ENCODE peak calls at places on chromosomes 4 and X, in seven cellular contexts. K is fibroblast of the aortic adventitia, W is LNCaP clone FGC, U is cardiac muscle cell, R is epithelial cell of esophagus, Y is GM13976, X is mesothelial cell of epicardium. V is an unnamed sample.

GRCh38 chr4:180100433-180101344 is 2142.5 kb upstream of the TENM3 start:
- DNase-seq in K (no peak), U (no peak), R (no peak), Y (no peak), X (no peak), W (no peak), V (no peak)

GRCh38 chr4:83387922-83388676 is 53.5 kb upstream of the HPSE start:
- DNase-seq in Y (no peak), R (no peak), K (peak), U (no peak), X (no peak), W (no peak), V (no peak)

GRCh38 chr4:152680988-152681731 is 1.4 kb upstream of the TMEM154 start:
- DNase-seq in U (no peak), R (peak), K (peak), Y (no peak), X (no peak), W (no peak), V (no peak)

GRCh38 chr4:186039697-186040096 is 29.3 kb upstream of the TLR3 start:
- DNase-seq in X (no peak), R (peak), U (peak), K (peak), W (no peak), Y (no peak), V (no peak)

GRCh38 chrX:1582686-1583437 is 8.5 kb upstream of the AKAP17A start:
- DNase-seq in K (no peak), R (peak), W (no peak), U (no peak), X (no peak), Y (peak), V (no peak)

GRCh38 chr4:156321203-156321602 is 367.5 kb upstream of the CTSO start:
- DNase-seq in W (no peak), K (peak), U (no peak), R (peak), X (no peak), Y (no peak), V (no peak)

GRCh38 chr4:184053476-184053875 is 148.4 kb downstream of the STOX2 start:
- DNase-seq in X (no peak), Y (no peak), W (no peak), R (peak), U (no peak), K (no peak), V (no peak)

GRCh38 chrX:151753313-151754041 is 18.9 kb downstream of the CNGA2 start:
- DNase-seq in U (peak), K (peak), R (peak), W (peak), X (peak), Y (peak), V (peak)

GRCh38 chr4:176792348-176793059 is at the start of gene VEGFC:
- DNase-seq in U (peak), K (peak), Y (peak), W (no peak), R (peak), X (peak), V (peak)

GRCh38 chrX:68732906-68733493 is 85.5 kb downstream of the STARD8 start:
- DNase-seq in Y (peak), X (no peak), W (peak), K (peak), U (peak), R (peak), V (no peak)

GRCh38 chrX:130280901-130281300 is 12.2 kb upstream of the ZNF280C start:
- DNase-seq in K (no peak), U (no peak), Y (no peak), R (no peak), W (no peak), X (no peak), V (no peak)

GRCh38 chrX:108268434-108269080 is 169.7 kb downstream of the COL4A6 start:
- DNase-seq in K (peak), X (no peak), W (no peak), U (no peak), R (peak), Y (no peak), V (no peak)

GRCh38 chrX:19121898-19122640 is at the start of gene ADGRG2:
- DNase-seq in W (no peak), X (peak), U (peak), K (peak), R (peak), Y (peak), V (peak)

GRCh38 chr4:159516556-159516955 is 413.7 kb downstream of the RAPGEF2 start:
- DNase-seq in K (peak), U (no peak), Y (no peak), X (no peak), W (no peak), R (no peak), V (no peak)

GRCh38 chrX:39477438-39478120 is 620.2 kb downstream of the BCOR start:
- DNase-seq in W (no peak), R (peak), X (no peak), K (no peak), Y (peak), U (peak), V (no peak)

GRCh38 chr4:98963538-98964433 is 31.7 kb upstream of the METAP1 start:
- DNase-seq in X (no peak), K (peak), W (no peak), U (no peak), R (peak), Y (no peak), V (no peak)

GRCh38 chr4:57148831-57149230 is 38.6 kb upstream of the IGFBP7 start:
- DNase-seq in R (peak), U (no peak), K (peak), W (no peak), X (no peak), Y (no peak), V (no peak)

GRCh38 chr4:33831667-33832066 is 2412.6 kb downstream of the ARAP2 start:
- DNase-seq in W (no peak), R (no peak), Y (no peak), U (no peak), K (peak), X (no peak), V (no peak)

GRCh38 chrX:70444326-70445196 is at the start of gene DLG3:
- DNase-seq in U (peak), X (peak), W (no peak), Y (no peak), R (peak), K (peak), V (no peak)

GRCh38 chr4:93825551-93826216 is 2.9 kb upstream of the ATOH1 start:
- DNase-seq in R (peak), X (no peak), Y (no peak), U (no peak), W (no peak), K (no peak), V (no peak)

GRCh38 chr4:159414305-159414704 is 311.4 kb downstream of the RAPGEF2 start:
- DNase-seq in R (no peak), X (no peak), U (no peak), Y (no peak), K (no peak), W (no peak), V (no peak)

GRCh38 chr4:183987529-183987946 is 82.4 kb downstream of the STOX2 start:
- DNase-seq in W (peak), Y (no peak), R (peak), X (peak), K (peak), U (peak), V (no peak)

GRCh38 chr4:51932261-51932660 is 87.9 kb downstream of the LRRC66 start:
- DNase-seq in Y (no peak), X (no peak), R (no peak), K (peak), U (no peak), W (no peak), V (no peak)

GRCh38 chr4:87974856-87975462 is 555 bp upstream of the SPP1 start:
- DNase-seq in X (no peak), K (no peak), Y (no peak), R (peak), W (no peak), U (peak), V (no peak)

GRCh38 chrX:133495464-133496391 is 80.4 kb upstream of the GPC4 start:
- DNase-seq in R (no peak), X (peak), Y (no peak), W (no peak), K (peak), U (no peak), V (no peak)

GRCh38 chrX:151151668-151152267 is 24.6 kb upstream of the GPR50 start:
- DNase-seq in R (peak), K (peak), Y (peak), U (peak), W (peak), X (no peak), V (no peak)

GRCh38 chr4:72340803-72341431 is 228.1 kb downstream of the ADAMTS3 start:
- DNase-seq in Y (no peak), R (peak), K (peak), X (no peak), W (no peak), U (no peak), V (no peak)

GRCh38 chr4:14096406-14096965 is 469.0 kb upstream of the BOD1L1 start:
- DNase-seq in U (no peak), Y (no peak), W (no peak), R (no peak), X (no peak), K (peak), V (no peak)

GRCh38 chr4:26204911-26205368 is 115.9 kb upstream of the RBPJ start:
- DNase-seq in U (no peak), R (no peak), Y (no peak), W (peak), X (no peak), K (peak), V (no peak)

GRCh38 chrX:85963736-85964135 is 83.6 kb downstream of the CHM start:
- DNase-seq in R (peak), U (no peak), X (no peak), Y (no peak), K (peak), W (no peak), V (no peak)

GRCh38 chr4:2330119-2331042 is 68.5 kb upstream of the MXD4 start:
- DNase-seq in U (no peak), X (peak), K (peak), Y (no peak), R (peak), W (no peak), V (peak)

GRCh38 chrX:140360284-140360683 is 144.6 kb downstream of the SOX3 start:
- DNase-seq in W (no peak), K (no peak), X (no peak), R (peak), Y (no peak), U (no peak), V (no peak)

GRCh38 chr4:142846729-142847606 is 867 bp upstream of the INPP4B start:
- DNase-seq in X (peak), W (peak), U (peak), R (peak), Y (peak), K (peak), V (no peak)

GRCh38 chr4:137623013-137623412 is 90.7 kb upstream of the PCDH18 start:
- DNase-seq in R (no peak), U (no peak), Y (no peak), K (no peak), W (no peak), X (no peak), V (no peak)

GRCh38 chr4:98482847-98483806 is 175.3 kb downstream of the TSPAN5 start:
- DNase-seq in U (no peak), X (no peak), Y (peak), K (no peak), R (peak), W (no peak), V (no peak)

GRCh38 chr4:67333663-67334062 is 211.6 kb downstream of the CENPC start:
- DNase-seq in Y (no peak), R (no peak), X (no peak), K (peak), U (no peak), W (no peak), V (no peak)

GRCh38 chr4:67327245-67327860 is 217.9 kb downstream of the CENPC start:
- DNase-seq in U (peak), X (peak), R (peak), K (peak), W (peak), Y (peak), V (no peak)

DNA sequence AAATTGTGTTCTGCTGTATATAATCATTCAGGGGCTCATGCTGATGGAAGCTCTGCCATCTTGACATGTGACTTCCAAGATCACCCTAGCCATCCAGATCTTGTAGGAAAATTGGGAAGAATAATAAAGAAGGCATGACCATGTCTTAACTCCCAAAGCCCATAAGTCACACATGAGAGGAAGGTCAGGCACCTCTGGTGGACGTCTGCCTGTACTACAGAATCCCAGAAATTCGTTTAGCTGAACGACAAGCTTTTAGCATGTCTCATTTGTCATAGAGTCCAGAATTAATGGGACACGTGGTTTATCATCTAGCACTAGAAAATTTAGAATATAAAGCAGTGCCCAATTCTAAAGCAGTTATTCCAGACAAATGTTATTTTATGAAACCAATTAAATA is 212.7 kb downstream of the CENPC start:
- DNase-seq in Y (no peak), X (no peak), K (no peak), U (no peak), R (peak), W (no peak), V (no peak)
- TF ChIP-seq CTCF in Y (no peak), X (peak), K (peak), U (peak), R (peak), W (peak), V (peak)

GRCh38 chr4:59249110-59249509 is 1951.0 kb upstream of the ADGRL3 start:
- DNase-seq in K (no peak), W (no peak), X (no peak), Y (no peak), U (no peak), R (no peak), V (no peak)

GRCh38 chr4:59248313-59248712 is 1951.8 kb upstream of the ADGRL3 start:
- DNase-seq in W (no peak), R (no peak), U (no peak), Y (no peak), X (no peak), K (no peak), V (no peak)

GRCh38 chr4:59243038-59243437 is 1957.1 kb upstream of the ADGRL3 start:
- DNase-seq in R (no peak), X (no peak), U (no peak), K (no peak), Y (no peak), W (no peak), V (no peak)

DNA sequence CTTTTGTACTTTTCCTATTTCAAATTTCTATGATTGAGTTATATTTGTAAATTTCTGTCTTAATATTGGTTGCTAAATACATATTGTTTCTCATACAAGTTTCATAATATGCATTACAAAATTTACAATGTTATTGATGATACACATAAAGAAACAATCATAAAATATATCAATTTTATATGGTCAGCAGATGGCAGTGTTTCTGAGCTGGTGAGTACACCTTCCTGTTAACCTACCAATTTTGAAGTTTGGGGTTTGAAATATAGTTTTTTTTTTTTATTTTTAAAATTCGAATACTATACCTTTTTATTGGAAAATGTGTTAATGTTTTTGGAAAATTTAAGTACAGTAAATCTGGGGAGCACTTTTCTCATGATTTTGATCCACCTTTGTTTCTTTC is 1953.1 kb upstream of the ADGRL3 start:
- DNase-seq in X (no peak), Y (no peak), K (no peak), W (peak), U (peak), R (peak), V (no peak)
- TF ChIP-seq CTCF in X (peak), Y (no peak), K (no peak), W (peak), U (no peak), R (peak), V (peak)

GRCh38 chr4:170088686-170089085 is 1.1 kb downstream of the AADAT start:
- DNase-seq in R (no peak), U (no peak), K (no peak), W (no peak), Y (no peak), X (no peak), V (no peak)

GRCh38 chr4:170089274-170089742 is 448 bp downstream of the AADAT start:
- DNase-seq in U (peak), W (no peak), R (peak), K (peak), Y (peak), X (peak), V (no peak)

GRCh38 chr4:170090667-170091052 is 904 bp upstream of the AADAT start:
- DNase-seq in K (no peak), R (no peak), Y (no peak), W (peak), U (no peak), X (no peak), V (no peak)

GRCh38 chr4:170091069-170091696 is 1.4 kb upstream of the AADAT start:
- DNase-seq in U (no peak), Y (no peak), R (no peak), X (no peak), W (no peak), K (no peak), V (no peak)

GRCh38 chr4:170089743-170090666 is at the start of gene AADAT:
- DNase-seq in R (peak), X (peak), K (peak), Y (peak), W (peak), U (peak), V (peak)
- TF ChIP-seq CTCF in R (peak), X (peak), K (peak), Y (peak), W (peak), U (peak), V (peak)

DNA sequence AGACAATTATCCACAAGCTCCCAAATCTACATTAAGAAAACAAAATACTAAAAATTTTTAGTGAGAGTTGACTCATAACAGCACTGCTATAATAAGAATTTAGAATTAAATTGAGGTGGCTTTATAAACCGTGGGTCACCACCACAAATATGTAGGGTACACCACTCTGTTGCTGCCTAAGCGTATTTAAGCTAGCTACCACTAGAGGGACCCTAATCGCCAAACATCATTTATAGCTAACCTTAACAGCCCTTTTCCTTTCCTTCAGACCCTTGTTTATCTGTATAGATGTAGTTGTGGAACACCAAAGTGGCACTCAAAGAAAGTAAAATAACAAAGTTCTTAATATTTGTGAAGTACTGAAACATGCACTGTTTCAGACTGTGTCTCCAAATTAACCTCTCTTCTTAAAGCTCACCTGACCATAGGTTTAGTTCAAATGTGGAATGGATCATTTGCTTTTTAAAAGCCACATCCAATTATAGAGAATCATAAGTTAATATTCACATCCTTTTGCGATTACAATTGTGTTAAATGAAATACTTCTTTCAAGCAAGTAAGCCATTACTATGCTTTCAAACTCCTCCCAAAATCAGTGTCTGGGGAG is 95.5 kb upstream of the PTPN13 start:
- DNase-seq in U (peak), W (no peak), K (peak), R (peak), X (no peak), Y (peak), V (no peak)
- TF ChIP-seq CTCF in U (peak), W (peak), K (peak), R (peak), X (peak), Y (peak), V (peak)

GRCh38 chr4:148044889-148045352 is 313.0 kb downstream of the ARHGAP10 start:
- DNase-seq in Y (peak), U (no peak), K (peak), W (no peak), X (no peak), R (no peak), V (no peak)
- TF ChIP-seq CTCF in Y (no peak), U (no peak), K (peak), W (peak), X (no peak), R (no peak), V (no peak)

GRCh38 chrX:21725498-21725897 is 32.4 kb downstream of the SMPX start:
- DNase-seq in K (peak), U (peak), W (peak), R (peak), Y (no peak), X (no peak), V (no peak)
- TF ChIP-seq CTCF in K (peak), U (no peak), W (peak), R (peak), Y (no peak), X (peak), V (peak)

GRCh38 chrX:125289920-125290319 is 29.8 kb upstream of the TEX13C start:
- DNase-seq in X (no peak), Y (no peak), W (no peak), U (no peak), K (no peak), R (no peak), V (no peak)

GRCh38 chrX:125291124-125291523 is 28.5 kb upstream of the TEX13C start:
- DNase-seq in Y (no peak), U (no peak), W (no peak), K (no peak), X (no peak), R (no peak), V (no peak)

GRCh38 chrX:125287282-125287681 is 32.4 kb upstream of the TEX13C start:
- DNase-seq in X (no peak), K (no peak), Y (no peak), R (no peak), W (no peak), U (no peak), V (no peak)

GRCh38 chrX:125289209-125289608 is 30.5 kb upstream of the TEX13C start:
- DNase-seq in U (no peak), Y (no peak), W (no peak), K (no peak), R (no peak), X (no peak), V (no peak)

DNA sequence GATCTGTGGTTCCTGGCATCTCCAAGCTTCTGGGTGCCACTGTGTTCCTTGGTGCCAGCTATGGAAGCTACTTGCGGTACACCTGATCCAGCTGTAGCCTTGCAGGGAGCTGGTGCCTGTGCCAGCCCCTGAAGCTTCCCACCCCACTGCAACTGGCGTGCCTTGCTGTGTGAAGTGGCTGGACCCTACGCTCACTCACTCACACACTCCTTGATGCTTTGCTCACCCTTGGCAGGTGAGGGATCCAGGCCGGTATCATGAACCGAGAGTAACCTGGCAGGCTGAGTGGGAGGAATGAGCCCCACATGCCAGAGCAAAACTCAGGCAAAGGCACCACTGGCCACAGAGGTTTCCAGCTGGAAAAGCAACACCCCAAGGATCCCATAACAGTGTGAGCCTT is 31.3 kb upstream of the TEX13C start:
- DNase-seq in Y (no peak), W (no peak), K (no peak), R (no peak), X (no peak), U (no peak), V (no peak)
- TF ChIP-seq CTCF in Y (no peak), W (no peak), K (no peak), R (no peak), X (no peak), U (no peak), V (no peak)